ENCODE peak calls at places on chromosomes 2 and 18, in four cellular contexts. X is heart right ventricle, G is endothelial cell, R is left ventricle myocardium inferior. H is an unnamed sample.

GRCh38 chr2:34337735-34338134 is 738.6 kb upstream of the FAM98A start:
- DNase-seq in X (no peak), R (no peak), G (no peak), H (no peak)

GRCh38 chr2:209307161-209308001 is 116.5 kb upstream of the MAP2 start:
- DNase-seq in R (no peak), X (no peak), G (no peak), H (no peak)

GRCh38 chr2:23107341-23107941 is 277.5 kb upstream of the KLHL29 start:
- DNase-seq in X (no peak), G (no peak), R (no peak), H (no peak)

GRCh38 chr2:157067562-157067961 is 189.9 kb upstream of the GALNT5 start:
- DNase-seq in R (no peak), G (no peak), X (no peak), H (no peak)

GRCh38 chr2:229118336-229118735 is 152.8 kb downstream of the PID1 start:
- DNase-seq in G (no peak), X (no peak), R (no peak), H (no peak)

GRCh38 chr2:164910091-164910899 is 45.0 kb downstream of the SLC38A11 start:
- DNase-seq in X (no peak), G (no peak), R (no peak), H (no peak)

GRCh38 chr2:112795720-112796119 is 11.4 kb upstream of the IL1A start:
- DNase-seq in G (no peak), X (no peak), R (no peak), H (peak)

GRCh38 chr2:232229917-232230310 is 148.6 kb upstream of the ALPP start:
- DNase-seq in G (no peak), X (no peak), R (no peak), H (no peak)

GRCh38 chr2:199704358-199705238 is 146.4 kb downstream of the FTCDNL1 start:
- DNase-seq in X (peak), R (no peak), G (peak), H (peak)

GRCh38 chr2:223522796-223523195 is 79.4 kb downstream of the SCG2 start:
- DNase-seq in G (no peak), R (no peak), X (no peak), H (no peak)

GRCh38 chr18:37006742-37007141 is 177.8 kb downstream of the KIAA1328 start:
- DNase-seq in R (no peak), X (no peak), G (no peak), H (no peak)

GRCh38 chr2:241933175-241933911 is 63.8 kb downstream of the RTP5 start:
- DNase-seq in X (no peak), R (no peak), G (no peak), H (no peak)

GRCh38 chr2:106839849-106840595 is 45.9 kb downstream of the ST6GAL2 start:
- DNase-seq in R (no peak), X (no peak), G (peak), H (no peak)

GRCh38 chr2:187008111-187008510 is 159.1 kb upstream of the ZSWIM2 start:
- DNase-seq in G (no peak), R (no peak), X (no peak), H (no peak)

GRCh38 chr2:237714690-237715458 is 83.7 kb upstream of the RBM44 start:
- DNase-seq in X (no peak), R (no peak), G (no peak), H (no peak)

GRCh38 chr2:204453730-204454167 is 91.5 kb upstream of the PARD3B start:
- DNase-seq in R (peak), X (peak), G (no peak), H (no peak)

GRCh38 chr18:79503891-79504475 is 108.3 kb downstream of the NFATC1 start:
- DNase-seq in R (no peak), G (no peak), X (no peak), H (no peak)

GRCh38 chr2:168798888-168799410 is 3.5 kb upstream of the NOSTRIN start:
- DNase-seq in G (no peak), R (no peak), X (no peak), H (no peak)

GRCh38 chr2:240401308-240401707 is 34.2 kb upstream of the GPC1 start:
- DNase-seq in X (no peak), R (no peak), G (no peak), H (no peak)

GRCh38 chr2:154655499-154655898 is 43.0 kb upstream of the KCNJ3 start:
- DNase-seq in X (no peak), R (no peak), G (no peak), H (no peak)

GRCh38 chr2:218028562-218029348 is 26.0 kb upstream of the TNS1 start:
- DNase-seq in X (no peak), G (no peak), R (no peak), H (no peak)

GRCh38 chr18:892316-892715 is 12.4 kb upstream of the ADCYAP1 start:
- DNase-seq in R (no peak), G (no peak), X (no peak), H (no peak)

GRCh38 chr18:79217979-79218604 is 148.9 kb downstream of the ATP9B start:
- DNase-seq in X (no peak), R (no peak), G (no peak), H (no peak)

GRCh38 chr18:37408676-37409305 is 156.8 kb downstream of the CELF4 start:
- DNase-seq in G (no peak), X (no peak), R (no peak), H (no peak)

GRCh38 chr2:153871231-153872221 is at the start of gene GALNT13:
- DNase-seq in G (peak), R (peak), X (no peak), H (no peak)

GRCh38 chr2:25514043-25514627 is 159.2 kb downstream of the DTNB start:
- DNase-seq in G (no peak), X (no peak), R (no peak), H (no peak)

GRCh38 chr18:59915606-59916005 is 15.8 kb downstream of the PMAIP1 start:
- DNase-seq in G (no peak), X (no peak), R (no peak), H (no peak)

GRCh38 chr2:69089244-69089643 is 76.3 kb downstream of the ANTXR1 start:
- DNase-seq in G (no peak), R (no peak), X (no peak), H (no peak)

GRCh38 chr18:34773961-34774754 is 64.1 kb downstream of the DTNA start:
- DNase-seq in R (peak), X (peak), G (no peak), H (no peak)

GRCh38 chr2:144660518-144661316 is 140.8 kb upstream of the ZEB2 start:
- DNase-seq in R (no peak), X (no peak), G (no peak), H (no peak)

GRCh38 chr2:232203936-232204335 is 174.6 kb upstream of the ALPP start:
- DNase-seq in X (no peak), G (no peak), R (no peak), H (no peak)

GRCh38 chr2:218329826-218330651 is 26.6 kb upstream of the CATIP start:
- DNase-seq in X (no peak), G (no peak), R (no peak), H (no peak)

GRCh38 chr2:10188211-10188610 is 65.7 kb downstream of the RRM2 start:
- DNase-seq in R (no peak), X (no peak), G (peak), H (no peak)

GRCh38 chr2:29782087-29782486 is 139.3 kb downstream of the ALK start:
- DNase-seq in G (no peak), X (no peak), R (no peak), H (no peak)

GRCh38 chr2:29782531-29782930 is 138.9 kb downstream of the ALK start:
- DNase-seq in R (no peak), G (no peak), X (no peak), H (no peak)

GRCh38 chr2:29786361-29786760 is 135.0 kb downstream of the ALK start:
- DNase-seq in G (no peak), X (no peak), R (no peak), H (no peak)

GRCh38 chr2:29788066-29788465 is 133.3 kb downstream of the ALK start:
- DNase-seq in R (no peak), X (no peak), G (no peak), H (no peak)

DNA sequence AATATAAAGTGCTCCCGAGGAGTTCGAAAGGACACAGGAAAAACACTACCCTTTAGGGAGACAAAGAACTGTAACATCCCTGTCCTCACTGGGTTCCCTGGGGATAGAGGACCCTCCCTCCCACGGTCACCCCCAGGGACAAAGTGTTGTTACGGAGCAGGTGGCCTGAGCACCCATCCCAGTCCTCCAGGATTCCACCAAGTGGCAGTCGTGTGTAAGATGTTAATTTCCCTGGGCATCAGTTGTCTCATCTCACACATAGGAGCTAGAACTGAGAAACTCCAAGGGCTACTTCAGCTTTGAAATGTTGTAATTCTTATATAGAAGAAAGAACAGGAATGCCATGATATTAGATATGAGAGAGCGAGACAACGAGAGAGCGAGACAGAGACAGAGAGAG is 137.7 kb downstream of the ALK start:
- DNase-seq in R (no peak), G (no peak), X (no peak), H (no peak)
- TF ChIP-seq CTCF in R (no peak), G (no peak), X (no peak), H (no peak)

DNA sequence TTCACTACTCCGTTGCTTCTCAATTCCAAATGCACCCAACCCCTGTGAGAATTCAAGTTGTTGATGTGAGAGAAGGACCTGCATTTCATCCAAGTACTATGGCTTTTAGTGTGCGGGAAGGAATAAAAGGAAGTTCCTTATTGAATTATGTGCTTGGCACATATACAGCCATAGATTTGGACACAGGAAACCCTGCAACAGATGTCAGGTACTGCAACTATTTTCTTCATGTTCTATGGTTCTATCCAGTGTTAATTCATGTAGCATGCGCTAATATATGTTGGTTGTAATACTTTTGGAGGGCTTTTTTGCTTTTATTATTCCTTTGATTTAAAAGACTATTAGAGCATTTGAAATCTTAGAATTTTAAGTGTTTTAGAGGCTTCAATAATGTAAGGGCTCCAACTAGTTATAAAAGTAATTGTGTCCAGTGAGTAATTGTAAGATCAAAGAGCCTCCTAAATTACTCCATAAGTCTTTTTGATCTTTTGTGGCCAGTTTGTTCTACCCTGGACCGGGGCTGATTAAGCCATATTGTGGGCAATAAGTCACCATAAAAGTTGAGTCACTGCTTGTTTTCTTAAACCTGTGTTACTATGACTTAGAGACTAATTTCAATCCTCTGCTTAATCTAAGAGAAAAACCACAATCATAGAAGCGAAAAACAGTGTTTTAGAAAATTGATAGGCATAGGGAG is 22.9 kb downstream of the DSG4 start:
- DNase-seq in R (no peak), X (no peak), G (no peak), H (no peak)
- TF ChIP-seq CTCF in R (no peak), X (no peak), G (no peak), H (no peak)

DNA sequence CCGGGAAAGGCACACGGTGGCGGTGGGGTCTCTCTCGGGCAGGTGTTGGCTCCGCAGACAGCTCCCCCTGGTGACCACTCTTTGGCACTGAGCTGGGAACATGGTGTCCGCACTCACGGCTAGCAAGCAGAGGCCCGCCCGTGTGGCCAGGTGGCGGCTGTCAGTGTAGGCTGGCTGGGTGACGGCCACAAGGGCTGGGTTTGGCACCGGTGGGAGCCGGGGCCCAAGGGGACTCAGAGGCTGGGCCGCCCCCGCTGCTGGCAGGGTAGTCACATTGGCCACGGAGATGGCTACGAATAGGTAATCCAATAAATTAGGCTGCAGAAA is 1071.7 kb downstream of the RPIA start:
- DNase-seq in R (no peak), G (no peak), X (no peak), H (no peak)
- TF ChIP-seq CTCF in R (no peak), G (no peak), X (no peak), H (no peak)

DNA sequence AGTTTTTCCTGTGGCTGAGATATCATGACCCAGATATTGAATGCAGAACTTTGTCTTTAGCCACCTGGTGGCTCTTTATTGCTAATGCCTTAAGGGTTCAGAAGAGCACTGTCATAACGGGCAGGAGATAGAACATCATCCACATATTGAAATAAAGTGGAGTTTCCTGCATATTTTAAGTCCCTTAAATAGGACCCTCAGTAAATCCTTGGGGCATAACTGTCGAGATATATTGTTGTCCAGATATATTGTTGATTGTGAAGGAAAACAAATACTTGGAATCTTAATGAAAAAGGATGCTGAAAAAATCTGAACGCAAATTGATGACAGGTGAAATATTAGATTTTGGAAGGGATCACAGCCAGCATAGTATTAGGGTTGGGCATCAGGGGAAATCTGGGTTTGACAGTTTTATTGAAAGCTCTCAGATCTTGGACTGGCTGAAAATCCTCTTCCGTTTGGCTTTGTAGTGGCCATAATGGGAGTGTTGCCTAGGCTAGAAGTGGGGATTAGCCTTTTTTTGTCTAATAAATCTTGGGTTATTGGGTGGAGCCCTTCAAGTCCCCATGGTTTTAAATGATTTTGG is 13.9 kb upstream of the ZDBF2 start:
- DNase-seq in G (peak), X (no peak), R (no peak), H (no peak)
- TF ChIP-seq CTCF in G (peak), X (peak), R (peak), H (peak)

GRCh38 chr2:48365476-48365875 is 164.5 kb upstream of the STON1 start:
- DNase-seq in G (no peak), X (no peak), R (no peak), H (no peak)
- TF ChIP-seq CTCF in G (no peak), X (no peak), R (no peak), H (no peak)

DNA sequence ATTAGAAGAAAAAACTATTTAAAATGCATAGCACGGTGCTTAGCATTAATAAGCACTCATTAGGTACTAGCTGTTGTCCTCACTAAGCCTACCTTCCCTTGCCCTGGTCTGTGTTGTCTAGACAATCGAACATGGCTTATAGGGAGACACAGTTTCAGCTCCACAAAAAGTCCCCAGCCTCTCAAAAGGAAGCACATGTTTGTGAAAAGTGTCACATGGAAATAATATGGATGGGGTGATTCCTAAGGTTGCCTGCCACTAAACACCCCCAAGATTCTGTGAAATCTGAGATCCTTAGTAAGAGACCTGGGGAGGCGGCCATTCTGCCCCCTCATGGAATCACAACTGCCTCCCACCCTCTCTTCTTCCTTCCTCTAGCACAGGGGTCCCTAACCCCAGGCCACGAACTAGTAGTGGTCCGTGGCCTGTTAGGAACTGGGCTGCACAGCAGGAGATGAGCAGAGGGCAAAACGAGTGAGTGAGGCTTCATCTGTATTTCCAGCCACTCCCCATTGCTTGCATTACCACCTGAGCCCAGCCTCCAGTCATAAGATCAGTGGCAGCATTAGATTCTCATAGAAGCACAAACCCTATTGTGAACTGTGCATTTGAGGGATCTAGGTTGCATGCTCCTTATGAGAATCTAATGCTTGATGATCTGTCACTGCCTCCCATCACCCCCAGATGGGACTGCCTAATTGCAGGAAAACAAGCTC is 59.6 kb upstream of the NDUFV2 start:
- DNase-seq in G (no peak), R (no peak), X (no peak), H (no peak)
- TF ChIP-seq CTCF in G (no peak), R (no peak), X (no peak), H (no peak)

GRCh38 chr18:28359177-28359576 is 182.2 kb upstream of the CDH2 start:
- DNase-seq in R (no peak), X (no peak), G (no peak), H (no peak)

GRCh38 chr18:28357785-28358401 is 181.0 kb upstream of the CDH2 start:
- DNase-seq in X (no peak), G (no peak), R (no peak), H (no peak)
- TF ChIP-seq CTCF in X (no peak), G (peak), R (peak), H (no peak)

GRCh38 chr2:152755029-152755428 is 36.6 kb downstream of the ARL6IP6 start:
- DNase-seq in X (no peak), R (no peak), G (peak), H (no peak)
- TF ChIP-seq CTCF in X (peak), R (peak), G (peak), H (no peak)